ENCODE peak calls at places on chromosomes 3 and 15, in ten cellular contexts. E, R, N, B, P, T, A, I, U and S are unnamed samples.

GRCh38 chr3:99012051-99012450 is 110.6 kb upstream of the DCBLD2 start:
- DNase-seq in U (no peak), B (no peak), T (no peak), E (peak; percentile 63), I (no peak), R (no peak), N (no peak), P (no peak), A (no peak), S (no peak)

GRCh38 chr15:44058126-44058525 is 136.9 kb downstream of the FRMD5 start:
- DNase-seq in U (no peak), P (no peak), B (no peak), R (no peak), I (no peak), N (no peak), E (no peak), T (no peak), A (no peak), S (no peak)

GRCh38 chr3:131386429-131386926 is 4.9 kb downstream of the NUDT16 start:
- DNase-seq in A (no peak), R (peak; percentile 90), I (no peak), T (no peak), P (peak; percentile 62), B (no peak), U (no peak), E (peak; percentile 88), N (no peak), S (no peak)

GRCh38 chr15:90364251-90364650 is 12.2 kb downstream of the ZNF774 start:
- DNase-seq in U (no peak), A (no peak), P (peak; percentile 27), B (no peak), E (no peak), I (no peak), N (no peak), R (no peak), T (no peak), S (no peak)

GRCh38 chr3:117955196-117955595 is 1079.5 kb downstream of the IGSF11 start:
- DNase-seq in T (peak; percentile 1), U (no peak), B (no peak), N (no peak), R (no peak), I (no peak), A (no peak), P (no peak), E (no peak), S (no peak)

GRCh38 chr3:47865192-47865591 is 62.3 kb downstream of the DHX30 start:
- DNase-seq in E (no peak), N (no peak), B (no peak), T (no peak), U (no peak), A (no peak), P (no peak), R (no peak), I (no peak), S (no peak)

GRCh38 chr15:81939604-81940440 is 106.0 kb downstream of the MEX3B start:
- DNase-seq in A (no peak), B (no peak), P (peak; percentile 65), T (no peak), N (peak; percentile 30), I (no peak), U (peak; percentile 53), R (no peak), E (no peak), S (peak; percentile 27)

GRCh38 chr3:193701896-193702644 is 109.1 kb downstream of the OPA1 start:
- DNase-seq in A (no peak), U (no peak), R (no peak), I (no peak), P (no peak), T (no peak), B (no peak), N (peak; percentile 62), E (no peak), S (peak; percentile 11)

GRCh38 chr15:90189781-90190467 is 11.2 kb upstream of the SEMA4B start:
- DNase-seq in B (no peak), T (no peak), N (no peak), I (no peak), E (no peak), P (no peak), U (no peak), A (no peak), R (no peak), S (no peak)

GRCh38 chr15:89396723-89397652 is 62.4 kb upstream of the POLG start:
- DNase-seq in A (no peak), B (no peak), R (no peak), T (no peak), I (no peak), U (no peak), E (no peak), P (no peak), N (no peak), S (no peak)

GRCh38 chr3:127805026-127805753 is 17.1 kb downstream of the MGLL start:
- DNase-seq in A (no peak), P (no peak), T (no peak), B (no peak), E (no peak), N (no peak), I (no peak), R (no peak), U (no peak), S (no peak)

GRCh38 chr3:52246728-52247454 is 1.3 kb downstream of the PPM1M start:
- DNase-seq in A (no peak), I (no peak), B (peak; percentile 55), N (no peak), P (no peak), T (no peak), U (no peak), R (peak; percentile 67), E (no peak), S (no peak)

GRCh38 chr3:52248165-52248541 is 2.6 kb downstream of the PPM1M start:
- DNase-seq in P (no peak), U (no peak), B (peak; percentile 47), N (no peak), R (no peak), T (no peak), I (no peak), E (peak; percentile 34), A (no peak), S (no peak)

GRCh38 chr3:52246264-52246620 is 683 bp downstream of the PPM1M start:
- DNase-seq in I (no peak), U (no peak), P (no peak), N (no peak), E (no peak), R (no peak), B (no peak), T (no peak), A (no peak), S (no peak)

GRCh38 chr3:52248816-52249547 is 3.4 kb downstream of the PPM1M start:
- DNase-seq in P (peak; percentile 38), N (no peak), A (no peak), I (no peak), B (peak; percentile 68), E (no peak), U (no peak), T (no peak), R (no peak), S (no peak)

GRCh38 chr3:52247455-52248164 is 2.1 kb downstream of the PPM1M start:
- DNase-seq in R (no peak), T (no peak), N (no peak), B (peak; percentile 41), A (no peak), P (no peak), E (no peak), I (no peak), U (no peak), S (no peak)
- H3K4me3 ChIP-seq in R (no peak overlapping the region), T (no peak overlapping the region), N (no peak overlapping the region), B (peak overlapping the region; percentile 82), A (no peak overlapping the region), P (no peak overlapping the region), E (no peak overlapping the region), I (no peak overlapping the region), U (no peak overlapping the region), S (no peak overlapping the region)

DNA sequence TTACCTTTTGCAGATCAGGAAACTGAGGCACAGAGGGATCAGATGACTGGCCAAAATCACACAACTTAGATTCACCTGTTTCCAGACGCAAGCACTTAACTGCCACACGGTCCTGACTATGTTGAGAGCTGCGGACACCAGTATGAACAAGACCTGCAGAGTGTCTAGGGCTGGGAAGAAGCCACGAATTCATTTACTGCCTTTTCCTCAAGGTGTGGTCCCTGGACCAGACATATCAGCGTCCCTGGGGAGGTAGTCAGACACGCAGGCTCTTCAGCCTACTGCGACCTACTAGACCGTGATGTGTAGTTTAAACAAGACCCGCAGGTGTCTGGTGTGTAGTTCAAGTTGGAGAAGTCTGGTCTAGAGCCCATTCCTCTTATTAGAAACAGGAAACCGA is 541 bp upstream of the SLC6A11 start:
- DNase-seq in P (no peak), N (no peak), B (no peak), I (no peak), R (no peak), E (no peak), A (no peak), T (no peak), U (no peak), S (no peak)
- H3K4me3 ChIP-seq in P (no peak overlapping the region), N (no peak overlapping the region), B (no peak overlapping the region), I (no peak overlapping the region), R (no peak overlapping the region), E (no peak overlapping the region), A (no peak overlapping the region), T (no peak overlapping the region), U (peak overlapping the region; percentile 60), S (no peak overlapping the region)

DNA sequence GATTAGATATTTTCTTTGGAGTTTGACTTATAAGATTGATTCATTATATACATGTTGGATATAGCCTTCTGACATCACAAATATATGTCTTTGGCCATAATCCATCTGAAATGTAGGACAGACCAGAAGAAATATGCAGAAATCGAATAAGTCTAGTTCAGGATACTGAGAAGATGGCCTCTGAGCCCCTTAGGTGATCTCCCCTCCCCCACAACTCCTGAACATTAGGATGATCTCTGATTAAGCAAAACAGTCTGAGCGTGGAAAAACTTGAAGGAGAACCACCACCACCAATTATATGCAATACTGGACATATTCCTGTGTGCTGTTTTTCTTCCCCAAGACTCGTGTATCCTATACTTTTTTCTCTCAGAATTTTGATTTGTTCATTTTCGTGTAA is 3.2 kb downstream of the SETD5 start:
- DNase-seq in E (no peak), U (no peak), N (no peak), P (peak; percentile 21), T (no peak), I (no peak), B (no peak), A (no peak), R (no peak), S (no peak)
- H3K4me3 ChIP-seq in E (no peak overlapping the region), U (peak overlapping the region; percentile 99), N (peak overlapping the region; percentile 31), P (no peak overlapping the region), T (no peak overlapping the region), I (no peak overlapping the region), B (no peak overlapping the region), A (no peak overlapping the region), R (peak overlapping the region; percentile 89), S (no peak overlapping the region)

GRCh38 chr15:26892119-26892518 is 25.3 kb downstream of the GABRA5 start:
- DNase-seq in T (no peak), R (no peak), U (no peak), B (no peak), P (no peak), A (no peak), N (no peak), I (no peak), E (no peak), S (no peak)
- H3K4me3 ChIP-seq in T (no peak overlapping the region), R (no peak overlapping the region), U (no peak overlapping the region), B (no peak overlapping the region), P (no peak overlapping the region), A (no peak overlapping the region), N (no peak overlapping the region), I (no peak overlapping the region), E (no peak overlapping the region), S (no peak overlapping the region)